ENCODE peak calls at places on chromosomes 5 and 9, in four cellular contexts. I, R, C and X are unnamed samples.

GRCh38 chr5:79030663-79031480 is 38.6 kb downstream of the DMGDH start:
- DNase-seq in C (no peak), I (no peak), R (no peak), X (no peak)

GRCh38 chr5:157308826-157309465 is 43.0 kb downstream of the CYFIP2 start:
- DNase-seq in R (no peak), I (no peak), C (no peak), X (no peak)

GRCh38 chr9:134379774-134380431 is 53.6 kb downstream of the RXRA start:
- DNase-seq in C (peak), I (no peak), R (no peak), X (no peak)

GRCh38 chr9:91101598-91102168 is 260.0 kb downstream of the AUH start:
- DNase-seq in C (no peak), I (no peak), R (no peak), X (no peak)

GRCh38 chr5:140481758-140482157 is 65.7 kb upstream of the EIF4EBP3 start:
- DNase-seq in R (no peak), C (no peak), I (no peak), X (no peak)

GRCh38 chr5:170648546-170648945 is 135.0 kb upstream of the GABRP start:
- DNase-seq in R (no peak), I (no peak), C (no peak), X (no peak)

GRCh38 chr9:37936965-37937364 is 33.0 kb upstream of the SLC25A51 start:
- DNase-seq in I (no peak), C (no peak), R (no peak), X (peak)

GRCh38 chr5:68332546-68332945 is 117.0 kb downstream of the PIK3R1 start:
- DNase-seq in I (no peak), R (no peak), C (no peak), X (no peak)

GRCh38 chr5:79962580-79963222 is 28.4 kb downstream of the MTX3 start:
- DNase-seq in C (no peak), I (no peak), R (no peak), X (peak)

GRCh38 chr5:135623186-135623715 is 44.5 kb upstream of the CXCL14 start:
- DNase-seq in R (no peak), I (no peak), C (no peak), X (no peak)

GRCh38 chr9:95224371-95225015 is 93.0 kb downstream of the FANCC start:
- DNase-seq in R (no peak), I (no peak), C (no peak), X (no peak)

GRCh38 chr5:3190930-3191329 is 404.7 kb upstream of the IRX1 start:
- DNase-seq in C (no peak), R (no peak), I (no peak), X (no peak)

GRCh38 chr9:31030741-31031202 is 1353.7 kb upstream of the ACO1 start:
- DNase-seq in R (no peak), C (no peak), I (no peak), X (no peak)

GRCh38 chr9:109816490-109816889 is 36.5 kb downstream of the PALM2AKAP2 start:
- DNase-seq in R (no peak), C (peak), I (no peak), X (no peak)

GRCh38 chr5:128035689-128036088 is 47.9 kb upstream of the SLC12A2 start:
- DNase-seq in R (no peak), I (no peak), C (no peak), X (peak)

GRCh38 chr5:100647461-100648230 is 112.5 kb downstream of the FAM174A start:
- DNase-seq in R (peak), C (peak), I (no peak), X (no peak)

GRCh38 chr5:96538831-96539250 is 105.8 kb upstream of the PCSK1 start:
- DNase-seq in I (no peak), C (no peak), R (no peak), X (no peak)

GRCh38 chr5:81187885-81188284 is 45.2 kb upstream of the CKMT2 start:
- DNase-seq in I (no peak), C (no peak), R (no peak), X (no peak)

GRCh38 chr5:134647750-134648424 is 698 bp upstream of the SEC24A start:
- DNase-seq in R (no peak), I (no peak), C (no peak), X (no peak)

GRCh38 chr9:36037580-36038169 is 962 bp downstream of the RECK start:
- DNase-seq in C (no peak), R (no peak), I (no peak), X (no peak)

GRCh38 chr5:94508421-94509148 is 109.8 kb downstream of the KIAA0825 start:
- DNase-seq in C (no peak), I (no peak), R (no peak), X (no peak)

GRCh38 chr9:79384506-79384905 is 187.3 kb upstream of the TLE4 start:
- DNase-seq in R (no peak), I (no peak), C (no peak), X (no peak)

GRCh38 chr5:54278031-54278830 is 32.1 kb downstream of the ARL15 start:
- DNase-seq in I (no peak), R (no peak), C (no peak), X (no peak)

DNA sequence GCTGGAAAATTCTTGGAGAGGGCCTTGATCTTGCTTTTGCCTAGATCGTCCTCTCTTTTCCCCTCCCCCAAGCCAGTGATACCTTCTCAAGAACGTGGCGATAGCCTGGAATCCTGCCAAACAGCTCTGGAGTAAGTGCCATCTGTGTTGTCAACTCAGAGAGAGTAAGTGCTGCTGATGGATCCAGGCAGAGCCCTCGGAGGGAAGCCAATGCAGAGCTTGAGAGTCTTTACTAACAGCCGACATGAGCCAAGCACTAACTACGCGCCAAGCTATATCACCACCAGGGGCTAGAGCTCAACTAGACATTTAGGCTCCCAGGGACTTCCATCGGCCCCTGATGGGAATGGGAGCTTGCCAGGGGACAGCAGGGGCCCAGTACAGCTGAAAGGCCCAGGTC is 17.6 kb downstream of the RAPGEF1 start:
- DNase-seq in C (no peak), I (no peak), R (no peak), X (no peak)
- TF ChIP-seq CTCF in C (no peak), I (no peak), R (no peak), X (peak)

GRCh38 chr5:74500037-74500917 is 140.3 kb downstream of the ENC1 start:
- DNase-seq in C (peak), I (no peak), R (no peak), X (no peak)

GRCh38 chr5:74497706-74498105 is 142.8 kb downstream of the ENC1 start:
- DNase-seq in C (no peak), R (no peak), I (no peak), X (no peak)

GRCh38 chr5:74502479-74502950 is 138.0 kb downstream of the ENC1 start:
- DNase-seq in R (no peak), C (peak), I (no peak), X (no peak)

GRCh38 chr5:74501674-74502478 is 138.7 kb downstream of the ENC1 start:
- DNase-seq in I (no peak), R (no peak), C (peak), X (no peak)

GRCh38 chr5:74499236-74499635 is 141.3 kb downstream of the ENC1 start:
- DNase-seq in R (no peak), C (no peak), I (no peak), X (no peak)
- TF ChIP-seq CTCF in R (no peak), C (no peak), I (no peak), X (no peak)

GRCh38 chr9:125261501-125262216 is at the start of gene GAPVD1:
- DNase-seq in I (peak), R (peak), C (peak), X (peak)
- TF ChIP-seq CTCF in I (peak), R (peak), C (no peak), X (peak)

GRCh38 chr9:113398796-113399195 is 2.3 kb downstream of the ALAD start:
- DNase-seq in C (no peak), I (no peak), R (no peak), X (no peak)

GRCh38 chr9:113403651-113404050 is 2.6 kb upstream of the ALAD start:
- DNase-seq in I (no peak), R (no peak), C (no peak), X (no peak)

GRCh38 chr9:113401027-113401792 is at the start of gene ALAD:
- DNase-seq in I (peak), R (peak), C (peak), X (peak)

GRCh38 chr9:113397077-113397696 is 3.9 kb downstream of the ALAD start:
- DNase-seq in R (no peak), C (no peak), I (no peak), X (no peak)

DNA sequence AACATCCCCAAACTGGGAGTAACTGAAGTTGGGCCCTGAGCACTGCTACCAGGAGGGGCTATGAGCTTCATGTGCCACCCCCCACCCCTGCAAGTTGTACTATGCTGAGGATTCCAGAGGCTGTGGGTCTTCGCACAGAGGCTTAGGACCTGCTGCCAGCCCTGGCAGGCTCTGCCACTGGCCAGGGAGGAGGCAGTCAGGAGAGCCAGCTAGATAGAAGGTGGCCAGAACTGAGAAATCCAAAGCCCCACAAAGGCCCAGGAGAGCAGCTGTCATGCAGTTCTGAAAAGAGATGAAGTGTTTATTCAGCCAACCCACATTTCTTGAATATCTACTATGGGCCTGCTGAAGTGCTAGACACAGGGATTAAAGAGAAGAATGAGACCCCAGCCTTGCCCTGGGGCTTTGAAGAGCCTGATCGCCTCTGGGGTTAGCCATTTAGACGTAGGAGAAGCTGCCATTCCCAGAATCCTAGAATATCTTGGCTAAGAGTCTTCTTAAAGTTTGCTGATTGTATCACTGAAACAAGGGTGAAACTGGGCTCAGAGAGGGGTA is 1.4 kb downstream of the ALAD start:
- DNase-seq in I (no peak), R (no peak), C (no peak), X (no peak)
- TF ChIP-seq CTCF in I (no peak), R (no peak), C (no peak), X (no peak)

GRCh38 chr5:6236858-6237481 is 141.4 kb downstream of the MED10 start:
- DNase-seq in I (no peak), C (no peak), R (no peak), X (no peak)
- TF ChIP-seq CTCF in I (no peak), C (no peak), R (no peak), X (no peak)